ENCODE peak calls at places on chromosomes 16 and 17, in five cellular contexts. F is cardiac muscle cell; M is ascending aorta; B is CD4-positive, alpha-beta memory T cell; P is lower lobe of right lung. N is an unnamed sample.
A peak's percentile ranks its signal among the peaks of the same experiment; 100 is the strongest.

GRCh38 chr17:2232244-2232638 is 71.3 kb downstream of the SMG6 start:
- DNase-seq in F (no peak), M (peak; percentile 62), B (no peak), P (no peak), N (no peak)

GRCh38 chr17:49777577-49777976 is 10.9 kb upstream of the KAT7 start:
- DNase-seq in B (no peak), P (no peak), F (no peak), M (no peak), N (no peak)

GRCh38 chr16:51971184-51971583 is 575.8 kb downstream of the TOX3 start:
- DNase-seq in P (no peak), M (no peak), B (no peak), F (peak; percentile 63), N (no peak)

GRCh38 chr16:86061771-86062170 is 162.8 kb downstream of the IRF8 start:
- DNase-seq in F (no peak), B (no peak), M (no peak), P (no peak), N (no peak)

GRCh38 chr17:57988301-57989010 is 402 bp upstream of the VEZF1 start:
- DNase-seq in P (peak; percentile 83), F (peak; percentile 72), M (peak; percentile 83), B (peak; percentile 82), N (peak; percentile 67)

GRCh38 chr16:30491229-30491628 is 18.7 kb downstream of the ITGAL start:
- DNase-seq in F (no peak), B (no peak), P (no peak), M (no peak), N (no peak)

GRCh38 chr16:3375680-3376079 is 20.0 kb downstream of the OR2C1 start:
- DNase-seq in B (no peak), P (no peak), F (no peak), M (no peak), N (no peak)

GRCh38 chr17:49920370-49920769 is 48.6 kb upstream of the DLX4 start:
- DNase-seq in M (no peak), P (no peak), F (no peak), B (no peak), N (no peak)

GRCh38 chr16:53216798-53217197 is 162.0 kb downstream of the CHD9 start:
- DNase-seq in F (no peak), P (no peak), M (no peak), B (no peak), N (no peak)

GRCh38 chr17:82939213-82940030 is 99.6 kb upstream of the ZNF750 start:
- DNase-seq in M (peak; percentile 43), P (peak; percentile 62), B (no peak), F (no peak), N (peak; percentile 7)

GRCh38 chr16:31386157-31386984 is 6.8 kb upstream of the ITGAD start:
- DNase-seq in M (no peak), F (peak; percentile 13), P (no peak), B (no peak), N (no peak)

GRCh38 chr17:63412234-63412633 is 33.9 kb downstream of the CYB561 start:
- DNase-seq in M (no peak), F (no peak), P (no peak), B (no peak), N (no peak)

GRCh38 chr17:32546031-32546444 is 59.2 kb downstream of the CDK5R1 start:
- DNase-seq in F (no peak), P (no peak), M (no peak), B (no peak), N (no peak)

GRCh38 chr16:10188236-10188635 is 6.0 kb upstream of the GRIN2A start:
- DNase-seq in P (no peak), B (no peak), M (no peak), F (no peak), N (no peak)

GRCh38 chr16:86513471-86514277 is 3.3 kb downstream of the FOXF1 start:
- DNase-seq in M (no peak), F (no peak), P (no peak), B (no peak), N (no peak)

GRCh38 chr16:87809150-87809902 is 43.5 kb upstream of the KLHDC4 start:
- DNase-seq in M (no peak), F (no peak), P (no peak), B (no peak), N (no peak)

GRCh38 chr16:61146429-61146828 is 889.8 kb downstream of the CDH8 start:
- DNase-seq in F (no peak), M (no peak), B (no peak), P (no peak), N (no peak)

GRCh38 chr16:1152651-1153259 is at the start of gene CACNA1H:
- DNase-seq in B (peak; percentile 68), F (peak; percentile 73), M (no peak), P (no peak), N (peak; percentile 59)

GRCh38 chr16:57131351-57131970 is 39.1 kb downstream of the CPNE2 start:
- DNase-seq in P (no peak), M (no peak), B (no peak), F (no peak), N (no peak)

GRCh38 chr17:77433385-77434135 is 292.8 kb downstream of the SEC14L1 start:
- DNase-seq in F (peak; percentile 60), B (no peak), P (no peak), M (no peak), N (no peak)

GRCh38 chr17:59783221-59784016 is 76.0 kb downstream of the VMP1 start:
- DNase-seq in M (no peak), F (no peak), P (no peak), B (peak; percentile 47), N (no peak)

GRCh38 chr17:63150994-63151464 is 185.0 kb downstream of the TANC2 start:
- DNase-seq in P (no peak), M (no peak), B (no peak), F (peak; percentile 50), N (no peak)

DNA sequence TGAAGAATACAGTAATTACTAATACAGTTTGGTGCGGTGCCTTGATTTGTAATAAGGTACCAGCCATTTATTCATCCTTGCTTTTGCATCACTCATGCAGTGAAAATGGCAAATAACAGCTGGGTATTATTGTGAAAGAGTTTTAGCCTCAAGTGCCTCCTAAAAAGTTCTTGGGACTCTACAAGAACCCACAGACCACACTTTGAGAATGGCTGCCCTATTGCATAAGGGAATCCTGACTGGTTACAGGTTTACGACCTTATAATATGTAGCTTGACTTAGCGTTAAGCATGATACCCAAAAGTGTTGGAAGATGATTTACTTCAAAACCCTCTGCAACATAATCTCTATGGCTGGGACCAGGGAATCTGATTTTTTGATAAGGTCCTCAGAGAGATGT is 4.2 kb downstream of the MYH13 start:
- DNase-seq in M (no peak), P (no peak), B (no peak), F (no peak), N (no peak)
- H3K9me3 ChIP-seq in M (no peaks in the 10 kb centered on the region), P (no peaks in the 10 kb centered on the region), B (no peaks in the 10 kb centered on the region), F (no peaks in the 10 kb centered on the region), N (no peaks in the 10 kb centered on the region)

DNA sequence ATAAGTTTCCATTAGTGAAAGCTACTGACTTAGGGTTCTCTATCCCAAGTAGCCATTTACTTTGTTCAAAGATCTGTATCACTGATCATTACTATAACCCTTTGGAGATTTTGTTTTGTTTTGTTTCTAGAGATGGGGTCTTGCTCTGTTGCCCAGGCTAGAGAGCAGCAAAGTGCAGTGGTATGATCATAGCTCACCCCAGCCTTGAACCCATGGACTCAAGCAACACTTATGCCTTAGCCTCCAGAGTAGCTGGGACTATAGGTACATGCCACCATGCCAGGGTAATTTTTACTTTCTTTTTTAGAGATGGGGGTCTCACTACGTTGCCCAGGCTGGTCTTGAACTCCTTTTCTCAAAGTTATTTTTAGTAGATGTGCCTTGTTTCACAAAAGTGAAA is 154.7 kb downstream of the KCNJ2 start:
- DNase-seq in B (no peak), F (no peak), P (no peak), M (no peak), N (no peak)
- H3K9me3 ChIP-seq in B (no peaks in the 10 kb centered on the region), F (no peaks in the 10 kb centered on the region), P (no peaks in the 10 kb centered on the region), M (no peaks in the 10 kb centered on the region), N (no peaks in the 10 kb centered on the region)

DNA sequence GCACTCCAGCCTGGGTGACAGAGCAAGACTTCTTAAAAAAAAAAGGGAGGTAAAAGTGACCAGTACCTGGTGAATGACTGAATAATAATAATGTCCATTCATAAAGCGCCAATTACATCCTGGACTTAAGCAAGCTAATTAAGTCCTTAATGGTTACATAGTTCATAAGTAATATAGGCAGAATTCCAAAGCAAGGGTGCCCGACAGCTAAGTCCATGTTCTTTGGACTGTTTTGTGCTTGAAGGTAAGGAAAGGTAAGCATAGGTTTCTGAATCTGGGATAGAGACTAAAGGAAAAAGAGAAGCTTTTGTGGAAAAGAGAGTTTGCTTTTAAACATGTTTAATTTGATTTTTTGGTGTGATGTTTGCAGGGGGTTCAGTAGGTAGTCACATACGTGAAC is 9.8 kb downstream of the POLR2A start:
- DNase-seq in B (no peak), P (no peak), F (no peak), M (no peak), N (no peak)
- H3K9me3 ChIP-seq in B (no peaks in the 10 kb centered on the region), P (no peaks in the 10 kb centered on the region), F (no peaks in the 10 kb centered on the region), M (no peaks in the 10 kb centered on the region), N (no peaks in the 10 kb centered on the region)

GRCh38 chr16:35181422-35182030 is 1722.1 kb downstream of the TP53TG3F start:
- DNase-seq in P (no peak), F (no peak), M (no peak), B (no peak), N (no peak)

GRCh38 chr16:35184356-35184870 is 1725.0 kb downstream of the TP53TG3F start:
- DNase-seq in F (no peak), M (no peak), B (no peak), P (no peak), N (no peak)

GRCh38 chr16:35182043-35182677 is 1722.7 kb downstream of the TP53TG3F start:
- DNase-seq in M (no peak), B (no peak), P (no peak), F (no peak), N (no peak)

GRCh38 chr16:35180970-35181369 is 1721.6 kb downstream of the TP53TG3F start:
- DNase-seq in F (no peak), M (no peak), P (no peak), B (no peak), N (no peak)

DNA sequence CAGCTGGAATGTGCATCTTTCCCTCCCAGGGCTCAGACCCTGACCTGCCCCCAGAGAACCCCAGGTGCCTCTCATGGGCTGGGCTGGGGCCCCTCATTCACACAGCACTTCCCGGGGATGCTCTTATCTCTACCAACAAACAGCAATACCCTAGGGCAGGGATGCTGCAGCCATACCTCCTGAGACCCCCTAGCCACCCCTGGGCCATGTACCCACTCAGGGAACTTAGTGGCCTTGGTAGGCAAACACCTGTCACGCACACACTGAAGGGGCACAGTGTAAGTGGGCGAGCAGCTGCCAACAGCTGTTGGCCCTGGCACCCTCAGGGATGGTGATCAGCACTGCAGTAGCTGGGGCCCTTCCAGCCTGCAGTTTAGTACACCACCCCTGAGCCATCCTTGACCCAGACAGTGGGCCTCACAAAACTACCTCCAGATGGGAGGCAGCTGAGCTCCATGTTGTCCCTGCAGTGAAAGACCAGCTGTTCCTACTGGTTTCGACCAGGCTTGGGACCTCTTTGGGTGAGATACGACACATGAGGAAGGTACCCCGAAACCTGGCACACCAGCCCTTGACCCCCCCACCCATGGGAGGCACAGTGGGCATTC is 1723.6 kb downstream of the TP53TG3F start:
- DNase-seq in P (no peak), F (no peak), B (no peak), M (no peak), N (no peak)
- H3K9me3 ChIP-seq in P (no peaks in the 10 kb centered on the region), F (no peaks in the 10 kb centered on the region), B (no peaks in the 10 kb centered on the region), M (no peaks in the 10 kb centered on the region), N (no peaks in the 10 kb centered on the region)